ENCODE peak calls at places on chromosomes 13 and 19, in six cellular contexts. One of them, this sample, is unnamed.

GRCh38 chr19:13228561-13228960 is 78.3 kb downstream of the IER2 start:
- DNase-seq in IMR-90: no peak
- DNase-seq in mesendoderm: no peak
- DNase-seq in H1: no peak
- DNase-seq in H9: no peak
- DNase-seq in neuronal stem cell: no peak
- DNase-seq in this sample: no peak

GRCh38 chr13:68386808-68387207 is 1156.7 kb upstream of the PCDH9 start:
- DNase-seq in IMR-90: no peak
- DNase-seq in mesendoderm: no peak
- DNase-seq in H1: no peak
- DNase-seq in H9: no peak
- DNase-seq in neuronal stem cell: no peak
- DNase-seq in this sample: no peak

GRCh38 chr19:41995959-41996797 is 2.1 kb upstream of the ATP1A3 start:
- DNase-seq in IMR-90: no peak
- DNase-seq in mesendoderm: peak; percentile 89
- DNase-seq in H1: no peak
- DNase-seq in H9: peak; percentile 69
- DNase-seq in neuronal stem cell: peak; percentile 64
- DNase-seq in this sample: no peak

GRCh38 chr19:50794074-50794777 is 4.0 kb downstream of the ACP4 start:
- DNase-seq in IMR-90: no peak
- DNase-seq in mesendoderm: no peak
- DNase-seq in H1: no peak
- DNase-seq in H9: no peak
- DNase-seq in neuronal stem cell: no peak
- DNase-seq in this sample: no peak

GRCh38 chr13:98044301-98044700 is 90.8 kb downstream of the IPO5 start:
- DNase-seq in IMR-90: no peak
- DNase-seq in mesendoderm: peak; percentile 49
- DNase-seq in H1: no peak
- DNase-seq in H9: no peak
- DNase-seq in neuronal stem cell: no peak
- DNase-seq in this sample: no peak

GRCh38 chr19:38661996-38662395 is 14.5 kb downstream of the ACTN4 start:
- DNase-seq in IMR-90: no peak
- DNase-seq in mesendoderm: peak; percentile 68
- DNase-seq in H1: no peak
- DNase-seq in H9: no peak
- DNase-seq in neuronal stem cell: no peak
- DNase-seq in this sample: peak; percentile 94

GRCh38 chr13:73358606-73359005 is 299.8 kb downstream of the KLF5 start:
- DNase-seq in IMR-90: no peak
- DNase-seq in mesendoderm: no peak
- DNase-seq in H1: no peak
- DNase-seq in H9: no peak
- DNase-seq in neuronal stem cell: no peak
- DNase-seq in this sample: no peak

GRCh38 chr19:30322641-30323320 is 49.4 kb upstream of the ZNF536 start:
- DNase-seq in IMR-90: no peak
- DNase-seq in mesendoderm: no peak
- DNase-seq in H1: no peak
- DNase-seq in H9: peak; percentile 10
- DNase-seq in neuronal stem cell: no peak
- DNase-seq in this sample: no peak

GRCh38 chr13:85261757-85262346 is 537.4 kb downstream of the SLITRK6 start:
- DNase-seq in IMR-90: peak; percentile 12
- DNase-seq in mesendoderm: no peak
- DNase-seq in H1: no peak
- DNase-seq in H9: no peak
- DNase-seq in neuronal stem cell: no peak
- DNase-seq in this sample: no peak

GRCh38 chr19:3374369-3375112 is 8.2 kb downstream of the NFIC start:
- DNase-seq in IMR-90: no peak
- DNase-seq in mesendoderm: no peak
- DNase-seq in H1: no peak
- DNase-seq in H9: no peak
- DNase-seq in neuronal stem cell: no peak
- DNase-seq in this sample: no peak

GRCh38 chr13:37899753-37900152 is 30.2 kb upstream of the TRPC4 start:
- DNase-seq in IMR-90: no peak
- DNase-seq in mesendoderm: no peak
- DNase-seq in H1: no peak
- DNase-seq in H9: no peak
- DNase-seq in neuronal stem cell: no peak
- DNase-seq in this sample: no peak

GRCh38 chr13:44906758-44907157 is 82.5 kb downstream of the NUFIP1 start:
- DNase-seq in IMR-90: peak; percentile 71
- DNase-seq in mesendoderm: no peak
- DNase-seq in H1: no peak
- DNase-seq in H9: no peak
- DNase-seq in neuronal stem cell: no peak
- DNase-seq in this sample: no peak

GRCh38 chr19:814108-815078 is 7.4 kb downstream of the PLPPR3 start:
- DNase-seq in IMR-90: no peak
- DNase-seq in mesendoderm: no peak
- DNase-seq in H1: no peak
- DNase-seq in H9: no peak
- DNase-seq in neuronal stem cell: no peak
- DNase-seq in this sample: peak; percentile 48

GRCh38 chr13:87671824-87672603 is 843 bp downstream of the SLITRK5 start:
- DNase-seq in IMR-90: no peak
- DNase-seq in mesendoderm: peak; percentile 31
- DNase-seq in H1: no peak
- DNase-seq in H9: peak; percentile 53
- DNase-seq in neuronal stem cell: peak; percentile 26
- DNase-seq in this sample: no peak

GRCh38 chr13:68173111-68173510 is 943.0 kb upstream of the PCDH9 start:
- DNase-seq in IMR-90: no peak
- DNase-seq in mesendoderm: no peak
- DNase-seq in H1: no peak
- DNase-seq in H9: no peak
- DNase-seq in neuronal stem cell: no peak
- DNase-seq in this sample: no peak

GRCh38 chr19:7528522-7529245 is 6.3 kb downstream of the MCOLN1 start:
- DNase-seq in IMR-90: no peak
- DNase-seq in mesendoderm: no peak
- DNase-seq in H1: no peak
- DNase-seq in H9: no peak
- DNase-seq in neuronal stem cell: no peak
- DNase-seq in this sample: no peak

GRCh38 chr13:73715910-73716257 is 418.3 kb downstream of the KLF12 start:
- DNase-seq in IMR-90: no peak
- DNase-seq in mesendoderm: no peak
- DNase-seq in H1: no peak
- DNase-seq in H9: no peak
- DNase-seq in neuronal stem cell: no peak
- DNase-seq in this sample: no peak

GRCh38 chr13:108428691-108429090 is 159.2 kb downstream of the TNFSF13B start:
- DNase-seq in IMR-90: no peak
- DNase-seq in mesendoderm: no peak
- DNase-seq in H1: no peak
- DNase-seq in H9: no peak
- DNase-seq in neuronal stem cell: no peak
- DNase-seq in this sample: no peak

GRCh38 chr19:58395979-58396627 is 647 bp downstream of the RNF225 start:
- DNase-seq in IMR-90: no peak
- DNase-seq in mesendoderm: peak; percentile 49
- DNase-seq in H1: no peak
- DNase-seq in H9: peak; percentile 57
- DNase-seq in neuronal stem cell: no peak
- DNase-seq in this sample: no peak

GRCh38 chr13:23941216-23941615 is 43.9 kb upstream of the C1QTNF9B start:
- DNase-seq in IMR-90: no peak
- DNase-seq in mesendoderm: no peak
- DNase-seq in H1: no peak
- DNase-seq in H9: no peak
- DNase-seq in neuronal stem cell: no peak
- DNase-seq in this sample: no peak

GRCh38 chr19:4014541-4015491 is 7.3 kb downstream of the PIAS4 start:
- DNase-seq in IMR-90: no peak
- DNase-seq in mesendoderm: peak; percentile 45
- DNase-seq in H1: no peak
- DNase-seq in H9: peak; percentile 84
- DNase-seq in neuronal stem cell: no peak
- DNase-seq in this sample: no peak

GRCh38 chr13:22126433-22127021 is 455.7 kb downstream of the FGF9 start:
- DNase-seq in IMR-90: no peak
- DNase-seq in mesendoderm: no peak
- DNase-seq in H1: no peak
- DNase-seq in H9: no peak
- DNase-seq in neuronal stem cell: no peak
- DNase-seq in this sample: no peak

GRCh38 chr13:53138369-53139036 is 109.9 kb downstream of the OLFM4 start:
- DNase-seq in IMR-90: peak; percentile 35
- DNase-seq in mesendoderm: peak; percentile 30
- DNase-seq in H1: no peak
- DNase-seq in H9: no peak
- DNase-seq in neuronal stem cell: no peak
- DNase-seq in this sample: no peak

GRCh38 chr13:53137777-53138176 is 109.2 kb downstream of the OLFM4 start:
- DNase-seq in IMR-90: peak; percentile 86
- DNase-seq in mesendoderm: no peak
- DNase-seq in H1: no peak
- DNase-seq in H9: no peak
- DNase-seq in neuronal stem cell: no peak
- DNase-seq in this sample: peak; percentile 68

GRCh38 chr13:53131361-53131760 is 102.7 kb downstream of the OLFM4 start:
- DNase-seq in IMR-90: no peak
- DNase-seq in mesendoderm: no peak
- DNase-seq in H1: no peak
- DNase-seq in H9: no peak
- DNase-seq in neuronal stem cell: no peak
- DNase-seq in this sample: no peak

GRCh38 chr13:53141336-53141735 is 112.7 kb downstream of the OLFM4 start:
- DNase-seq in IMR-90: no peak
- DNase-seq in mesendoderm: no peak
- DNase-seq in H1: no peak
- DNase-seq in H9: no peak
- DNase-seq in neuronal stem cell: no peak
- DNase-seq in this sample: no peak

GRCh38 chr13:53136554-53136953 is 107.9 kb downstream of the OLFM4 start:
- DNase-seq in IMR-90: no peak
- DNase-seq in mesendoderm: no peak
- DNase-seq in H1: no peak
- DNase-seq in H9: no peak
- DNase-seq in neuronal stem cell: no peak
- DNase-seq in this sample: no peak
- H2BK5ac ChIP-seq in IMR-90: peak overlapping the region; percentile 19
- H2BK5ac ChIP-seq in mesendoderm: no peak overlapping the region
- H2BK5ac ChIP-seq in H1: no peak overlapping the region
- H2BK5ac ChIP-seq in H9: no peak overlapping the region
- H2BK5ac ChIP-seq in neuronal stem cell: no peak overlapping the region
- H2BK5ac ChIP-seq in this sample: no peak overlapping the region

GRCh38 chr19:17376935-17377600 is at the start of gene PLVAP:
- DNase-seq in IMR-90: no peak
- DNase-seq in mesendoderm: no peak
- DNase-seq in H1: no peak
- DNase-seq in H9: no peak
- DNase-seq in neuronal stem cell: no peak
- DNase-seq in this sample: no peak
- H4K8ac ChIP-seq in IMR-90: no peak within 1 kb of the TSS
- H4K8ac ChIP-seq in mesendoderm: no peak within 1 kb of the TSS
- H4K8ac ChIP-seq in H1: peak within 1 kb of the TSS; percentile 80
- H4K8ac ChIP-seq in H9: no peak within 1 kb of the TSS
- H4K8ac ChIP-seq in neuronal stem cell: no peak within 1 kb of the TSS
- H4K8ac ChIP-seq in this sample: no peak within 1 kb of the TSS

DNA sequence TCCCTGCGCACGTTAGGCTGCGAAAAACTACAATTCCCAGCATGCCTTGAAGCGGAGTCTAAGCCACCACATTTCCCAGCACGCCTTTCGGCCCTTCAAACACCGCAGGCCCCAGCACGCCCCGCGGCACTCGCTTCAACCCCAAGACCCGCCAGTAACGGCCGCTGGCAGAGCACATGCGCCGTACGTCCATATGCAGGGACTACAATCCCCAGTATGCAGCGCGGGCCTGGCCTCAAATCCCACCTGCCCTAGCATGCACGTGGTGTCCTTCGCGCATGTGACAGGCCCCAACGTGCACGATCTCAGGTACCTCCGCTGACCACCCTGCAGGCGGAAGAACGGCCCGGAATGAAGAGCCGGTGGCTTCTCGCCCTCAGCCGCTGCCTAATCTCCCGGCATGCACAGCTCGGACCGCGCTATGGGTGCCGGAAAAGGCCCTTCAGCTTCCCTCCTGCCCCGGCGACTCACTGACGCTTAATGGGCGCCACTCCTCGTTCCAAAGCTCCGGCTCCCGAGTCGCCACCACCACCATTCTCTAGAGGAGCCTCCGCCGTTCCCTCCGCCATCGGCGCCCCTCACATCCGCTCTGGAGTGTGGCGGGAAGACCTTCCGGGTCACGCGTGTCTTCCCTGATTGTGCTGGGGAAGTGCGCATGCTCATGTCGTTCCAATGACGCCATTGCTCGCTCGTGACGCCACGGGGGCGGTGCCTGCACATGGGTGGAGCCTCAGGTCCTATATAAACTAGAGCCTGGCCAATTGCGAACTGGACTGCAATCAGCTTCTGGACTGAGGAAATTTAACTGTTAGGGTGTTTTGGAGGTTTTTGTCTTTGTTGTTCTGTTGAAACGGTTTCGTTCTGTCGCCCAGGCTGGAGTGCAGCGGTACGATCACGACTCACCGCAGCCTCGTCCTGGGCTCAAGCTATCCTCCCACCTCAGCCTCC is at the start of gene DUS3L:
- DNase-seq in IMR-90: peak; percentile 98
- DNase-seq in mesendoderm: peak; percentile 99
- DNase-seq in H1: peak; percentile 94
- DNase-seq in H9: peak; percentile 99
- DNase-seq in neuronal stem cell: peak; percentile 95
- DNase-seq in this sample: peak; percentile 97
- H2BK5ac ChIP-seq in IMR-90: peak within 1 kb of the TSS; percentile 83
- H2BK5ac ChIP-seq in mesendoderm: peak within 1 kb of the TSS; percentile 64
- H2BK5ac ChIP-seq in H1: peak within 1 kb of the TSS; percentile 98
- H2BK5ac ChIP-seq in H9: no peak within 1 kb of the TSS
- H2BK5ac ChIP-seq in neuronal stem cell: peak within 1 kb of the TSS; percentile 88
- H2BK5ac ChIP-seq in this sample: peak within 1 kb of the TSS; percentile 55

GRCh38 chr19:10167459-10167858 is 27.3 kb downstream of the DNMT1 start:
- DNase-seq in IMR-90: no peak
- DNase-seq in mesendoderm: no peak
- DNase-seq in H1: no peak
- DNase-seq in H9: no peak
- DNase-seq in neuronal stem cell: no peak
- DNase-seq in this sample: no peak
- H4K8ac ChIP-seq in IMR-90: no peak overlapping the region
- H4K8ac ChIP-seq in mesendoderm: no peak overlapping the region
- H4K8ac ChIP-seq in H1: no peak overlapping the region
- H4K8ac ChIP-seq in H9: no peak overlapping the region
- H4K8ac ChIP-seq in neuronal stem cell: no peak overlapping the region
- H4K8ac ChIP-seq in this sample: no peak overlapping the region

DNA sequence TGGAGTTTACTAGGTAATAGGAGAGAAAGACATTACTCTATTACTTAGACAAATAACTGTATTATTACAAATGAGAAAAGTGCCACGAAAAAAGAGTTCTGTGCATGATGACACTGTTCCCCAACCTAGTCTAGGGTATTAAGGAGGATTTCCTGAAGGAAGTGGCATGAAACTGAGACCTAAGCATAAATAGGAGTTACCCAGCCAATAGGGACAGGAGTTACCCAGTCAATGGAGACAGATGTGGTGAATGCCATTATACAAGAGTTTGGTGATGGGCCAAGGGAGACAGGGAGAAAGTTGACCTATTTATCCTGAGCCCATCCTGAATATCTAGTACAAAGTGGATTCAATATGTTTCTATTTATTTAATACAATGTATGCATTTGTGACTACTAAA is 65.4 kb downstream of the KL start:
- DNase-seq in IMR-90: no peak
- DNase-seq in mesendoderm: no peak
- DNase-seq in H1: no peak
- DNase-seq in H9: no peak
- DNase-seq in neuronal stem cell: no peak
- DNase-seq in this sample: no peak
- H2BK5ac ChIP-seq in IMR-90: no peak overlapping the region
- H2BK5ac ChIP-seq in mesendoderm: no peak overlapping the region
- H2BK5ac ChIP-seq in H1: no peak overlapping the region
- H2BK5ac ChIP-seq in H9: no peak overlapping the region
- H2BK5ac ChIP-seq in neuronal stem cell: no peak overlapping the region
- H2BK5ac ChIP-seq in this sample: no peak overlapping the region